ENCODE peak calls at places on chromosomes 6 and 20, in five cellular contexts. One of them, this sample, is unnamed.

GRCh38 chr20:38073307-38074010 is 39.9 kb downstream of the RPRD1B start:
- DNase-seq in activated CD8-positive, alpha-beta memory T cell treated with anti-CD3 and anti-CD28 coated beads for 24 hours: no peak
- DNase-seq in pancreas: no peak
- DNase-seq in head of caudate nucleus: no peak
- DNase-seq in occipital lobe: no peak
- DNase-seq in this sample: peak; percentile 7

GRCh38 chr6:170516783-170517616 is 36.1 kb downstream of the PSMB1 start:
- DNase-seq in activated CD8-positive, alpha-beta memory T cell treated with anti-CD3 and anti-CD28 coated beads for 24 hours: peak; percentile 68
- DNase-seq in pancreas: peak; percentile 38
- DNase-seq in head of caudate nucleus: no peak
- DNase-seq in occipital lobe: peak; percentile 3
- DNase-seq in this sample: peak; percentile 66

GRCh38 chr20:4794846-4795245 is 73.1 kb downstream of the PRND start:
- DNase-seq in activated CD8-positive, alpha-beta memory T cell treated with anti-CD3 and anti-CD28 coated beads for 24 hours: no peak
- DNase-seq in pancreas: no peak
- DNase-seq in head of caudate nucleus: no peak
- DNase-seq in occipital lobe: no peak
- DNase-seq in this sample: no peak

GRCh38 chr6:90290991-90291390 is 5.7 kb downstream of the BACH2 start:
- DNase-seq in activated CD8-positive, alpha-beta memory T cell treated with anti-CD3 and anti-CD28 coated beads for 24 hours: no peak
- DNase-seq in pancreas: no peak
- DNase-seq in head of caudate nucleus: no peak
- DNase-seq in occipital lobe: no peak
- DNase-seq in this sample: no peak

GRCh38 chr6:123333000-123333756 is 303.6 kb downstream of the TRDN start:
- DNase-seq in activated CD8-positive, alpha-beta memory T cell treated with anti-CD3 and anti-CD28 coated beads for 24 hours: no peak
- DNase-seq in pancreas: no peak
- DNase-seq in head of caudate nucleus: no peak
- DNase-seq in occipital lobe: no peak
- DNase-seq in this sample: no peak

GRCh38 chr20:20364016-20364746 is 3.7 kb upstream of the INSM1 start:
- DNase-seq in activated CD8-positive, alpha-beta memory T cell treated with anti-CD3 and anti-CD28 coated beads for 24 hours: peak; percentile 61
- DNase-seq in pancreas: no peak
- DNase-seq in head of caudate nucleus: no peak
- DNase-seq in occipital lobe: no peak
- DNase-seq in this sample: peak; percentile 97

GRCh38 chr6:158801655-158802294 is 17.4 kb downstream of the EZR start:
- DNase-seq in activated CD8-positive, alpha-beta memory T cell treated with anti-CD3 and anti-CD28 coated beads for 24 hours: peak; percentile 54
- DNase-seq in pancreas: peak; percentile 82
- DNase-seq in head of caudate nucleus: no peak
- DNase-seq in occipital lobe: no peak
- DNase-seq in this sample: no peak

GRCh38 chr6:30002871-30003270 is 58.2 kb upstream of the POLR1H start:
- DNase-seq in activated CD8-positive, alpha-beta memory T cell treated with anti-CD3 and anti-CD28 coated beads for 24 hours: peak; percentile 38
- DNase-seq in pancreas: no peak
- DNase-seq in head of caudate nucleus: no peak
- DNase-seq in occipital lobe: no peak
- DNase-seq in this sample: no peak

GRCh38 chr20:22080985-22081384 is 375.5 kb downstream of the PAX1 start:
- DNase-seq in activated CD8-positive, alpha-beta memory T cell treated with anti-CD3 and anti-CD28 coated beads for 24 hours: no peak
- DNase-seq in pancreas: no peak
- DNase-seq in head of caudate nucleus: no peak
- DNase-seq in occipital lobe: no peak
- DNase-seq in this sample: no peak

GRCh38 chr6:104421650-104422049 is 438.1 kb downstream of the HACE1 start:
- DNase-seq in activated CD8-positive, alpha-beta memory T cell treated with anti-CD3 and anti-CD28 coated beads for 24 hours: no peak
- DNase-seq in pancreas: no peak
- DNase-seq in head of caudate nucleus: no peak
- DNase-seq in occipital lobe: no peak
- DNase-seq in this sample: no peak

GRCh38 chr6:87757792-87758191 is 55.8 kb upstream of the AKIRIN2 start:
- DNase-seq in activated CD8-positive, alpha-beta memory T cell treated with anti-CD3 and anti-CD28 coated beads for 24 hours: no peak
- DNase-seq in pancreas: no peak
- DNase-seq in head of caudate nucleus: no peak
- DNase-seq in occipital lobe: no peak
- DNase-seq in this sample: no peak

GRCh38 chr6:140486468-140487361 is 1112.3 kb upstream of the CITED2 start:
- DNase-seq in activated CD8-positive, alpha-beta memory T cell treated with anti-CD3 and anti-CD28 coated beads for 24 hours: no peak
- DNase-seq in pancreas: no peak
- DNase-seq in head of caudate nucleus: no peak
- DNase-seq in occipital lobe: no peak
- DNase-seq in this sample: no peak

GRCh38 chr6:105319331-105319730 is 83.6 kb downstream of the PREP start:
- DNase-seq in activated CD8-positive, alpha-beta memory T cell treated with anti-CD3 and anti-CD28 coated beads for 24 hours: no peak
- DNase-seq in pancreas: no peak
- DNase-seq in head of caudate nucleus: no peak
- DNase-seq in occipital lobe: no peak
- DNase-seq in this sample: no peak

GRCh38 chr6:129835691-129836090 is 25.4 kb downstream of the TMEM244 start:
- DNase-seq in activated CD8-positive, alpha-beta memory T cell treated with anti-CD3 and anti-CD28 coated beads for 24 hours: no peak
- DNase-seq in pancreas: no peak
- DNase-seq in head of caudate nucleus: no peak
- DNase-seq in occipital lobe: no peak
- DNase-seq in this sample: no peak

GRCh38 chr6:166561766-166562165 is 24.7 kb downstream of the RAMACL start:
- DNase-seq in activated CD8-positive, alpha-beta memory T cell treated with anti-CD3 and anti-CD28 coated beads for 24 hours: no peak
- DNase-seq in pancreas: no peak
- DNase-seq in head of caudate nucleus: no peak
- DNase-seq in occipital lobe: no peak
- DNase-seq in this sample: no peak

GRCh38 chr20:45293041-45294002 is 13.3 kb upstream of the RBPJL start:
- DNase-seq in activated CD8-positive, alpha-beta memory T cell treated with anti-CD3 and anti-CD28 coated beads for 24 hours: peak; percentile 96
- DNase-seq in pancreas: peak; percentile 88
- DNase-seq in head of caudate nucleus: peak; percentile 81
- DNase-seq in occipital lobe: peak; percentile 64
- DNase-seq in this sample: peak; percentile 29

GRCh38 chr6:154410619-154411044 is 54.0 kb upstream of the IPCEF1 start:
- DNase-seq in activated CD8-positive, alpha-beta memory T cell treated with anti-CD3 and anti-CD28 coated beads for 24 hours: no peak
- DNase-seq in pancreas: no peak
- DNase-seq in head of caudate nucleus: no peak
- DNase-seq in occipital lobe: peak; percentile 11
- DNase-seq in this sample: no peak

GRCh38 chr20:5156670-5157448 is 30.1 kb downstream of the CDS2 start:
- DNase-seq in activated CD8-positive, alpha-beta memory T cell treated with anti-CD3 and anti-CD28 coated beads for 24 hours: no peak
- DNase-seq in pancreas: no peak
- DNase-seq in head of caudate nucleus: no peak
- DNase-seq in occipital lobe: no peak
- DNase-seq in this sample: no peak